ENCODE peak calls at places on chromosomes 6 and 20, in eight cellular contexts. Y is mammary epithelial cell; K is tibial nerve; G is osteoblast; T is fibroblast of lung; X is HCT116; B is colonic mucosa; M is CD8-positive, alpha-beta T cell. L is an unnamed sample.
A peak's percentile ranks its signal among the peaks of the same experiment; 100 is the strongest.

GRCh38 chr6:30857537-30857936 is 26.8 kb upstream of the DDR1 start:
- DNase-seq in G (peak; percentile 5), B (no peak), T (peak; percentile 18), M (no peak), X (no peak), Y (no peak), K (no peak), L (no peak)

GRCh38 chr20:14582855-14583254 is 245.4 kb upstream of the FLRT3 start:
- DNase-seq in T (no peak), K (no peak), B (no peak), G (no peak), X (no peak), Y (peak; percentile 72), M (no peak), L (no peak)

GRCh38 chr20:12053348-12053747 is 135.7 kb downstream of the BTBD3 start:
- DNase-seq in X (no peak), Y (peak; percentile 53), M (no peak), B (no peak), G (no peak), K (no peak), T (peak; percentile 87), L (no peak)

GRCh38 chr6:5996701-5997419 is 9.9 kb downstream of the NRN1 start:
- DNase-seq in K (no peak), T (no peak), B (no peak), X (no peak), G (peak; percentile 92), M (no peak), Y (peak; percentile 23), L (peak; percentile 62)

GRCh38 chr6:52503344-52503747 is 73.5 kb downstream of the TRAM2 start:
- DNase-seq in M (no peak), B (no peak), X (no peak), K (no peak), G (peak; percentile 88), T (peak; percentile 52), Y (no peak), L (no peak)

GRCh38 chr20:21505810-21506530 is 7.9 kb downstream of the NKX2-2 start:
- DNase-seq in G (peak; percentile 99), X (peak; percentile 44), Y (peak; percentile 63), T (peak; percentile 39), M (peak; percentile 52), K (no peak), B (peak; percentile 63), L (peak; percentile 66)

GRCh38 chr6:15200087-15200486 is 45.8 kb upstream of the JARID2 start:
- DNase-seq in Y (peak; percentile 77), K (no peak), X (no peak), M (no peak), G (no peak), T (no peak), B (no peak), L (no peak)

GRCh38 chr6:41685641-41686380 is 47.5 kb downstream of the MDFI start:
- DNase-seq in G (peak; percentile 36), K (no peak), M (no peak), T (no peak), Y (no peak), X (no peak), B (no peak), L (no peak)

GRCh38 chr6:27755768-27756167 is 156.4 kb downstream of the OR2B2 start:
- DNase-seq in M (no peak), B (no peak), K (no peak), Y (no peak), X (no peak), T (no peak), G (no peak), L (no peak)

GRCh38 chr6:105280033-105280432 is 100.2 kb upstream of the POPDC3 start:
- DNase-seq in T (no peak), Y (no peak), G (no peak), K (no peak), M (no peak), B (no peak), X (no peak), L (peak; percentile 51)

GRCh38 chr6:22451960-22452359 is 117.4 kb upstream of the HDGFL1 start:
- DNase-seq in Y (no peak), X (no peak), B (no peak), T (peak; percentile 80), K (no peak), M (no peak), G (no peak), L (no peak)

GRCh38 chr6:21987501-21987957 is 309.3 kb downstream of the PRL start:
- DNase-seq in T (peak; percentile 97), Y (peak; percentile 78), K (peak; percentile 68), G (peak; percentile 93), M (no peak), X (peak; percentile 58), B (peak; percentile 80), L (peak; percentile 48)

GRCh38 chr6:165426892-165427291 is 117.5 kb upstream of the C6orf118 start:
- DNase-seq in Y (no peak), M (no peak), B (no peak), G (no peak), T (no peak), K (no peak), X (no peak), L (no peak)

GRCh38 chr6:6479706-6480250 is 108.7 kb upstream of the LY86 start:
- DNase-seq in B (no peak), T (no peak), M (no peak), Y (no peak), X (no peak), G (no peak), K (no peak), L (no peak)

GRCh38 chr6:31397901-31398300 is 5.5 kb upstream of the MICA start:
- DNase-seq in B (no peak), T (no peak), Y (no peak), X (no peak), G (no peak), K (no peak), M (no peak), L (no peak)

GRCh38 chr20:45361794-45362193 is 1.2 kb upstream of the SYS1 start:
- DNase-seq in M (no peak), K (no peak), T (no peak), X (no peak), G (no peak), B (no peak), Y (no peak), L (no peak)

GRCh38 chr6:145547596-145548325 is 187.6 kb downstream of the EPM2A start:
- DNase-seq in B (no peak), T (peak; percentile 25), X (no peak), Y (no peak), K (no peak), M (no peak), G (no peak), L (no peak)

GRCh38 chr20:51402201-51402600 is 140.3 kb downstream of the NFATC2 start:
- DNase-seq in X (no peak), Y (no peak), K (no peak), B (no peak), T (peak; percentile 67), M (peak; percentile 49), G (no peak), L (no peak)

GRCh38 chr6:43436577-43437282 is 9.4 kb downstream of the ABCC10 start:
- DNase-seq in B (no peak), K (peak; percentile 41), X (no peak), G (peak; percentile 92), M (no peak), Y (peak; percentile 88), T (peak; percentile 70), L (no peak)

GRCh38 chr6:39029156-39030011 is 19.2 kb upstream of the GLP1R start:
- DNase-seq in G (peak; percentile 55), T (no peak), X (peak; percentile 12), K (no peak), M (peak; percentile 12), Y (no peak), B (peak; percentile 38), L (no peak)

GRCh38 chr6:109239192-109239917 is 142.9 kb downstream of the CD164 start:
- DNase-seq in Y (no peak), B (no peak), X (no peak), M (no peak), G (peak; percentile 74), K (no peak), T (no peak), L (peak; percentile 62)

GRCh38 chr6:16623029-16623653 is 138.1 kb downstream of the ATXN1 start:
- DNase-seq in X (no peak), B (no peak), Y (no peak), M (no peak), K (no peak), T (peak; percentile 55), G (no peak), L (no peak)

GRCh38 chr6:54244430-54244829 is 63.8 kb upstream of the TINAG start:
- DNase-seq in B (no peak), X (peak; percentile 23), M (no peak), Y (peak; percentile 10), T (peak; percentile 30), G (no peak), K (no peak), L (no peak)
- TF ChIP-seq CTCF in B (peak; percentile 37), X (peak; percentile 68), M (no peak), Y (peak; percentile 67), T (peak; percentile 64), G (peak; percentile 62), K (peak; percentile 27), L (peak; percentile 27)

GRCh38 chr20:58545565-58546195 is 30.5 kb upstream of the APCDD1L start:
- DNase-seq in T (peak; percentile 82), G (no peak), B (no peak), X (no peak), M (no peak), K (no peak), Y (no peak), L (no peak)
- H3K27ac ChIP-seq in T (no peak overlapping the region), G (peak overlapping the region; percentile 81), B (no peak overlapping the region), X (no peak overlapping the region), M (no peak overlapping the region), K (no peak overlapping the region), Y (no peak overlapping the region), L (no peak overlapping the region)

DNA sequence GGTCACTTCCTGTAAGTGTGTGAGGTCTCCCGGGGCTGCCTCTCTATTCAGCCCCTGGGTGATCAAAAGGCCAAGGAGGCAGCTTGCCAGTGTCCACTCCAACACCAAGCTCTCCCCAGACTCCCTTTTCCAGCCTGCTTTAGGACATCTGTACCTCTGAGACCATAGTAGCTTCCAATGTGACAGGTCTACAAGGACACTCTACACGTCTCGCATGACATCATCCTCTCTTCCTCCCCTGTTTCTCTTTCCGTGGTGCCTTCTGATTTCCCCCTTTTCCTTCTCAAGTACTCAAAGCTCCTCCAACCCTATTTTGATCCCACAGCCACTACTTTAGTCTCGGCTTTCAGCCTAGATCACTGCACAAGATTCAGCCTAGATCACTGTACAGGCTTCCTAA is 26.4 kb downstream of the HLA-F start:
- DNase-seq in B (no peak), K (no peak), Y (no peak), T (no peak), M (no peak), G (no peak), X (no peak), L (no peak)
- H3K4me3 ChIP-seq in B (no peak overlapping the region), K (peak overlapping the region; percentile 68), Y (no peak overlapping the region), T (no peak overlapping the region), M (peak overlapping the region; percentile 90), G (no peak overlapping the region), X (peak overlapping the region; percentile 87), L (peak overlapping the region; percentile 78)

DNA sequence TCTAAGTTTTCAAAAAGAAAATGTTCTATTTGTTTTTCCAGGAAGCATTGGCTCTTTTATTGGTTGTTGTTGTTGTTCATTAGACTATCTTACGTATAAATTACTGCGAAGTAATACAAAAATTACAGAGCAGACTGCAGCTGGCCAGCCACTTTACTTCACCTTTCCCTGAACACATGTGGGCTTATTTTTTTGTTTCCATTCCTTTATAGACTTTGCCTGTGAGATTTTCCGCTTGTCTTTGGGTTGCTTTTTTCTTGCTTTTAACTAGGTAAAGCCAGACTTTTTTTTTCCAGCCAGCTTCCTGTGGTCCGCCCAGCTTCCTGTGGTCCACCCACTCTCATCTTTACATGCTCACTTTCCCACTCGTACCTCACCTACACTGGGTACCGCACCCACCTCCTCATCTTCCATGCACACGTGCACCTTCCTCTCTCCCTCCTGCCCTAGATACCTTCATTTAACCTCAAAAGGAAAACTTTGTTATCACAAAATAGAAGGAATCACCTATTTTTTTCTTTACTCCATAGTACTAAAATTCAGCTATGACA is 79.0 kb downstream of the IPCEF1 start:
- DNase-seq in T (no peak), B (no peak), Y (no peak), K (no peak), G (no peak), X (no peak), M (no peak), L (no peak)
- TF ChIP-seq CTCF in T (no peak), B (no peak), Y (no peak), K (no peak), G (no peak), X (no peak), M (no peak), L (no peak)

L was measured in lower lobe of right lung.